ENCODE peak calls at places on chromosomes 1 and 21, in five cellular contexts. Q is mesenchymal stem cell, X is neuronal stem cell, J is H1, U is H9. D is an unnamed sample.

GRCh38 chr1:114347431-114348209 is 163.4 kb downstream of the TRIM33 start:
- DNase-seq in X (no peak), Q (no peak), U (no peak), J (peak; percentile 36), D (no peak)

GRCh38 chr1:43199093-43199726 is 27.1 kb downstream of the CFAP57 start:
- DNase-seq in U (no peak), X (no peak), J (no peak), Q (no peak), D (no peak)

GRCh38 chr1:67431869-67432578 is 1.8 kb upstream of the SERBP1 start:
- DNase-seq in J (no peak), U (no peak), Q (no peak), X (no peak), D (no peak)

GRCh38 chr21:39445339-39446269 is at the start of gene LCA5L:
- DNase-seq in U (peak; percentile 95), J (peak; percentile 97), Q (peak; percentile 91), X (peak; percentile 93), D (peak; percentile 95)

GRCh38 chr1:30609336-30610280 is 113.8 kb downstream of the MATN1 start:
- DNase-seq in X (no peak), U (no peak), Q (no peak), J (peak; percentile 33), D (no peak)

GRCh38 chr1:212635141-212635601 is 26.6 kb downstream of the ATF3 start:
- DNase-seq in U (no peak), X (no peak), J (no peak), Q (peak; percentile 95), D (peak; percentile 40)

GRCh38 chr21:21807598-21807903 is 809.3 kb downstream of the NCAM2 start:
- DNase-seq in Q (no peak), X (no peak), U (no peak), J (no peak), D (no peak)

GRCh38 chr1:86100401-86100800 is 56.2 kb downstream of the COL24A1 start:
- DNase-seq in X (no peak), U (no peak), J (no peak), Q (no peak), D (no peak)

GRCh38 chr21:16304700-16305099 is 574.9 kb downstream of the USP25 start:
- DNase-seq in X (no peak), U (no peak), J (no peak), Q (no peak), D (no peak)

GRCh38 chr1:26471498-26472329 is 526 bp upstream of the HMGN2 start:
- DNase-seq in Q (peak; percentile 91), X (peak; percentile 79), U (peak; percentile 85), J (peak; percentile 84), D (peak; percentile 70)

GRCh38 chr1:58848818-58849411 is 65.1 kb upstream of the JUN start:
- DNase-seq in Q (peak; percentile 92), X (no peak), U (peak; percentile 60), J (no peak), D (peak; percentile 67)

GRCh38 chr21:35002879-35003722 is 46.0 kb downstream of the RUNX1 start:
- DNase-seq in U (no peak), Q (peak; percentile 46), X (no peak), J (no peak), D (no peak)

GRCh38 chr21:26124421-26124833 is 46.1 kb downstream of the APP start:
- DNase-seq in J (no peak), U (no peak), Q (peak; percentile 64), X (no peak), D (peak; percentile 87)

GRCh38 chr1:83113686-83114085 is 885.2 kb downstream of the TTLL7 start:
- DNase-seq in J (no peak), Q (peak; percentile 39), X (no peak), U (no peak), D (peak; percentile 16)

GRCh38 chr1:18473195-18473815 is 7.4 kb upstream of the KLHDC7A start:
- DNase-seq in Q (no peak), J (no peak), X (no peak), U (no peak), D (peak; percentile 82)

GRCh38 chr1:67735220-67735619 is 50.2 kb downstream of the GADD45A start:
- DNase-seq in J (no peak), U (no peak), X (no peak), Q (no peak), D (no peak)

GRCh38 chr1:3695326-3696217 is 43.3 kb downstream of the TP73 start:
- DNase-seq in U (peak; percentile 85), X (peak; percentile 49), J (peak; percentile 93), Q (peak; percentile 34), D (peak; percentile 66)

GRCh38 chr1:147794570-147794969 is 34.2 kb upstream of the GJA5 start:
- DNase-seq in X (no peak), J (no peak), U (no peak), Q (no peak), D (peak; percentile 31)

GRCh38 chr1:38546630-38547029 is 312.9 kb downstream of the RRAGC start:
- DNase-seq in J (no peak), X (no peak), Q (no peak), U (no peak), D (no peak)

GRCh38 chr1:52678961-52679897 is 18.9 kb downstream of the COA7 start:
- DNase-seq in Q (no peak), X (no peak), U (no peak), J (no peak), D (no peak)

GRCh38 chr21:31514598-31514997 is 144.9 kb upstream of the SOD1 start:
- DNase-seq in U (peak; percentile 60), Q (no peak), X (peak; percentile 31), J (peak; percentile 64), D (no peak)

GRCh38 chr1:30753660-30754123 is 3.9 kb downstream of the LAPTM5 start:
- DNase-seq in X (no peak), Q (no peak), U (no peak), J (no peak), D (no peak)

GRCh38 chr1:229506633-229507032 is 1.5 kb downstream of the NUP133 start:
- DNase-seq in J (no peak), X (no peak), U (no peak), Q (no peak), D (no peak)
- H3K9ac ChIP-seq in J (no peak overlapping the region), X (no peak overlapping the region), U (no peak overlapping the region), Q (peak overlapping the region; percentile 97), D (no peak overlapping the region)

GRCh38 chr1:238487931-238488330 is 597.2 kb upstream of the ZP4 start:
- DNase-seq in J (no peak), Q (no peak), U (no peak), X (no peak), D (no peak)
- H2BK12ac ChIP-seq in J (no peak overlapping the region), Q (no peak overlapping the region), U (no peak overlapping the region), X (no peak overlapping the region), D (no peak overlapping the region)

DNA sequence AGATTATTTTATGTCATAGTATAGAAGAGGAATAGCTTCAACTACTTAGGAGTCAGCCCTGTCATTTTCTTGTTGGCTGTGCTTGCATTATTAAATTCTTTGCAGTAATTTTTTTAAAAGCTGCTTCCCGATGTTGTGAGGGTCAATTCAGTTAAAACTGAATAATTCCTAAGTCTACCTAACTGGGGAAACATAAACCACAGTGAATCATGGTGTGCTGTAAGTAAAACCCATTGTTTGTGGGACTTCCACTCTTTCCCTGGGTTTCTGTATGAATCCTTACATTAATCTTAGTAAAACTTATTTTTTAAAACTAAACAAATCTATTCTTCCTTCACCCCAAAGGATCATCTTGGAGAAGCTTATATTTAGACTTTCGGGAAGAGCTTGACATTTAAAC is 4.4 kb downstream of the SUCO start:
- DNase-seq in U (no peak), X (no peak), J (no peak), Q (no peak), D (no peak)
- H3K4me1 ChIP-seq in U (peaks cover 5% of the 10 kb centered on the region), X (peaks cover 6% of the 10 kb centered on the region), J (peaks cover 4% of the 10 kb centered on the region), Q (peaks cover 1% of the 10 kb centered on the region), D (peaks cover 2% of the 10 kb centered on the region)

DNA sequence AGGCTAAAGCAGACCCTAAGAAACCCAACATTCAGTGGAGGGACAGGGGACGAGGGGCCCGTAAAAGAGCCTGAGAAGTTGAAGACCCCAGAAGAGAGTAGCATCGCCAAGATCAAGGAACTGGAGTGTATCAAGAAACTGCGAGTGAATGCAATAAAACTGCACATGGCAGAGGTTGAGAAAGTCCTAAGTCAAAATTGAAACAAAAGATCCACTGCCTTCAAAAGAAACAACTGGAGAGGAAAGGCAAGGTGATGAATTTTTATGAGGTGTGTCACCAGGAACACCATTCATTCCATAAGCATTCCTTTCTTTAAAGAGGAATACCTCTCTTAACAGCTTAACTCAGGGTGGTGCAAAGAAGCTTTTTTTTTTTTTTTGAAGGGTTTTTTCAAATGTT is 38.3 kb upstream of the ADORA3 start:
- DNase-seq in Q (peak; percentile 11), U (no peak), X (no peak), J (no peak), D (peak; percentile 69)
- H3K9ac ChIP-seq in Q (no peak overlapping the region), U (no peak overlapping the region), X (no peak overlapping the region), J (no peak overlapping the region), D (no peak overlapping the region)

GRCh38 chr1:12622506-12622905 is 4.5 kb upstream of the DHRS3 start:
- DNase-seq in J (no peak), X (no peak), U (no peak), Q (no peak), D (no peak)
- H2BK12ac ChIP-seq in J (peak overlapping the region; percentile 92), X (no peak overlapping the region), U (no peak overlapping the region), Q (no peak overlapping the region), D (no peak overlapping the region)

GRCh38 chr1:232440325-232441059 is 189.4 kb downstream of the SIPA1L2 start:
- DNase-seq in Q (no peak), X (no peak), U (no peak), J (no peak), D (no peak)
- H3K4me1 ChIP-seq in Q (peaks cover 24% of the 10 kb centered on the region), X (peaks cover 4% of the 10 kb centered on the region), U (peaks cover 8% of the 10 kb centered on the region), J (peaks cover 3% of the 10 kb centered on the region), D (peaks cover 5% of the 10 kb centered on the region)